ENCODE peak calls at places on chromosomes 1 and 21, in ten cellular contexts. H, I, Y, P, U, W, A, S, D and C are unnamed samples.
A peak's percentile ranks its signal among the peaks of the same experiment; 100 is the strongest.

GRCh38 chr1:2583871-2584341 is 2.7 kb upstream of the PRXL2B start:
- DNase-seq in Y (no peak), S (no peak), W (no peak), D (peak; percentile 32), U (no peak), I (no peak), A (peak; percentile 63), P (no peak), H (no peak), C (no peak)

GRCh38 chr1:42931911-42932422 is 26.7 kb downstream of the SLC2A1 start:
- DNase-seq in Y (peak; percentile 80), A (no peak), P (peak; percentile 79), W (peak; percentile 76), S (no peak), U (peak; percentile 53), I (peak; percentile 72), H (no peak), D (peak; percentile 61), C (no peak)

GRCh38 chr1:6603424-6603850 is 768 bp upstream of the KLHL21 start:
- DNase-seq in U (peak; percentile 79), W (no peak), A (no peak), I (peak; percentile 49), S (no peak), H (no peak), P (peak; percentile 40), Y (no peak), D (peak; percentile 51), C (no peak)

GRCh38 chr1:6911974-6912373 is 126.7 kb downstream of the CAMTA1 start:
- DNase-seq in U (no peak), H (no peak), D (no peak), S (no peak), W (no peak), P (no peak), Y (no peak), A (no peak), I (no peak), C (no peak)

GRCh38 chr1:202023033-202023433 is 12.6 kb downstream of the ELF3 start:
- DNase-seq in S (no peak), Y (no peak), W (no peak), A (peak; percentile 76), H (no peak), I (no peak), D (no peak), U (peak; percentile 78), P (no peak), C (no peak)

GRCh38 chr1:59917026-59917784 is 9.4 kb downstream of the CYP2J2 start:
- DNase-seq in S (no peak), U (no peak), I (no peak), P (no peak), D (no peak), H (peak; percentile 47), Y (no peak), W (no peak), A (no peak), C (no peak)

GRCh38 chr1:22488319-22488718 is 36.7 kb downstream of the ZBTB40 start:
- DNase-seq in A (no peak), Y (no peak), H (no peak), S (no peak), D (no peak), I (no peak), U (peak; percentile 68), P (no peak), W (no peak), C (no peak)

GRCh38 chr1:52702886-52703787 is 5.0 kb upstream of the COA7 start:
- DNase-seq in W (peak; percentile 68), A (peak; percentile 93), S (no peak), D (peak; percentile 77), I (peak; percentile 72), H (peak; percentile 90), P (peak; percentile 80), U (peak; percentile 96), Y (peak; percentile 73), C (peak; percentile 75)

GRCh38 chr21:45308211-45309068 is 20.7 kb upstream of the POFUT2 start:
- DNase-seq in P (no peak), H (peak; percentile 24), W (no peak), I (no peak), U (no peak), D (no peak), S (no peak), Y (no peak), A (no peak), C (no peak)

GRCh38 chr1:246734861-246735260 is 10.7 kb downstream of the SCCPDH start:
- DNase-seq in P (no peak), I (no peak), H (no peak), Y (no peak), U (no peak), A (no peak), D (no peak), W (no peak), S (no peak), C (no peak)

GRCh38 chr1:118949317-118949716 is 38.8 kb downstream of the TBX15 start:
- DNase-seq in U (no peak), W (no peak), D (no peak), A (no peak), I (no peak), Y (no peak), P (no peak), S (no peak), H (no peak), C (no peak)

GRCh38 chr1:169906938-169907337 is 13.2 kb upstream of the SCYL3 start:
- DNase-seq in H (no peak), U (no peak), P (no peak), I (no peak), D (no peak), Y (no peak), S (no peak), A (no peak), W (no peak), C (no peak)

GRCh38 chr1:246470588-246470987 is 36.5 kb downstream of the SMYD3 start:
- DNase-seq in S (no peak), W (no peak), P (no peak), I (no peak), A (no peak), H (no peak), D (no peak), U (no peak), Y (no peak), C (no peak)

GRCh38 chr1:234874291-234875288 is 254.0 kb downstream of the TOMM20 start:
- DNase-seq in P (no peak), I (no peak), U (no peak), D (no peak), W (no peak), A (no peak), Y (no peak), S (peak; percentile 46), H (no peak), C (no peak)

GRCh38 chr1:29398431-29398830 is 162.1 kb downstream of the PTPRU start:
- DNase-seq in D (no peak), W (no peak), H (no peak), A (no peak), S (no peak), I (no peak), U (no peak), P (no peak), Y (no peak), C (no peak)

GRCh38 chr1:161070737-161071136 is 1.0 kb upstream of the ARHGAP30 start:
- DNase-seq in I (no peak), W (no peak), P (no peak), S (no peak), A (no peak), U (no peak), H (no peak), Y (no peak), D (no peak), C (no peak)

GRCh38 chr21:46559291-46559983 is 45.4 kb downstream of the S100B start:
- DNase-seq in D (peak; percentile 51), I (peak; percentile 64), P (peak; percentile 47), W (peak; percentile 57), A (no peak), U (peak; percentile 0), H (no peak), Y (peak; percentile 36), S (no peak), C (no peak)